ENCODE peak calls at places on chromosomes 16 and 17, in five cellular contexts. J, M, S, V and T are unnamed samples.

GRCh38 chr16:30430428-30430970 is 669 bp upstream of the DCTPP1 start:
- DNase-seq in V (no peak), S (no peak), M (no peak), J (no peak), T (no peak)

GRCh38 chr17:78532922-78533640 is 44.1 kb downstream of the DNAH17 start:
- DNase-seq in M (peak; percentile 50), S (no peak), J (peak; percentile 38), V (peak; percentile 88), T (no peak)

GRCh38 chr16:89801800-89802199 is 14.6 kb downstream of the FANCA start:
- DNase-seq in J (no peak), S (no peak), V (peak; percentile 29), M (peak; percentile 29), T (peak; percentile 71)

GRCh38 chr16:88784074-88784855 is 755 bp downstream of the PIEZO1 start:
- DNase-seq in M (peak; percentile 83), V (peak; percentile 78), S (no peak), J (peak; percentile 41), T (peak; percentile 92)

GRCh38 chr17:45775576-45776011 is 8.5 kb upstream of the CRHR1 start:
- DNase-seq in J (no peak), M (peak; percentile 12), V (no peak), S (no peak), T (no peak)

GRCh38 chr16:75265911-75266701 is 14.7 kb upstream of the BCAR1 start:
- DNase-seq in M (peak; percentile 47), S (no peak), J (no peak), V (peak; percentile 74), T (peak; percentile 88)

GRCh38 chr16:89345663-89346150 is 128.2 kb downstream of the ZNF778 start:
- DNase-seq in J (no peak), S (no peak), M (no peak), V (no peak), T (no peak)

GRCh38 chr16:3589441-3589921 is 12.3 kb upstream of the NLRC3 start:
- DNase-seq in M (no peak), J (no peak), V (peak; percentile 13), S (no peak), T (no peak)

GRCh38 chr16:79339863-79340262 is 260.7 kb downstream of the MAF start:
- DNase-seq in S (no peak), M (no peak), V (no peak), J (no peak), T (no peak)